ENCODE peak calls at places on chromosomes 11 and 22, in nine cellular contexts. One of them, this sample, is unnamed.

GRCh38 chr11:3807856-3808845 is at the start of gene PGAP2:
- DNase-seq in GM13977: peak; percentile 84
- DNase-seq in coronary artery: no peak
- DNase-seq in IMR-90: peak; percentile 35
- DNase-seq in lower leg skin: peak; percentile 46
- DNase-seq in WTC11: peak; percentile 83
- DNase-seq in upper lobe of right lung: peak; percentile 87
- DNase-seq in esophagus squamous epithelium: no peak
- DNase-seq in spleen: peak; percentile 93
- DNase-seq in this sample: peak; percentile 83

GRCh38 chr11:13126430-13126829 is 117.3 kb downstream of the RASSF10 start:
- DNase-seq in spleen: no peak
- DNase-seq in IMR-90: peak; percentile 98
- DNase-seq in upper lobe of right lung: no peak
- DNase-seq in GM13977: no peak
- DNase-seq in esophagus squamous epithelium: no peak
- DNase-seq in WTC11: no peak
- DNase-seq in coronary artery: no peak
- DNase-seq in lower leg skin: no peak
- DNase-seq in this sample: no peak

GRCh38 chr11:94067010-94067409 is 45.9 kb downstream of the HEPHL1 start:
- DNase-seq in coronary artery: no peak
- DNase-seq in lower leg skin: no peak
- DNase-seq in esophagus squamous epithelium: no peak
- DNase-seq in WTC11: no peak
- DNase-seq in spleen: no peak
- DNase-seq in GM13977: no peak
- DNase-seq in upper lobe of right lung: no peak
- DNase-seq in IMR-90: no peak
- DNase-seq in this sample: no peak

GRCh38 chr11:70670684-70671034 is 272.3 kb downstream of the CTTN start:
- DNase-seq in GM13977: no peak
- DNase-seq in lower leg skin: no peak
- DNase-seq in esophagus squamous epithelium: no peak
- DNase-seq in spleen: no peak
- DNase-seq in IMR-90: no peak
- DNase-seq in coronary artery: no peak
- DNase-seq in upper lobe of right lung: no peak
- DNase-seq in WTC11: no peak
- DNase-seq in this sample: no peak

GRCh38 chr11:2805388-2806057 is 80.1 kb downstream of the CDKN1C start:
- DNase-seq in GM13977: no peak
- DNase-seq in esophagus squamous epithelium: no peak
- DNase-seq in spleen: peak; percentile 53
- DNase-seq in upper lobe of right lung: no peak
- DNase-seq in lower leg skin: no peak
- DNase-seq in coronary artery: peak; percentile 36
- DNase-seq in IMR-90: no peak
- DNase-seq in WTC11: peak; percentile 6
- DNase-seq in this sample: no peak

GRCh38 chr11:69152748-69153446 is 2.8 kb upstream of the SMIM38 start:
- DNase-seq in GM13977: no peak
- DNase-seq in spleen: no peak
- DNase-seq in esophagus squamous epithelium: no peak
- DNase-seq in IMR-90: no peak
- DNase-seq in WTC11: no peak
- DNase-seq in upper lobe of right lung: peak; percentile 62
- DNase-seq in coronary artery: no peak
- DNase-seq in lower leg skin: no peak
- DNase-seq in this sample: no peak

GRCh38 chr11:113273720-113274119 is 40.7 kb upstream of the TTC12 start:
- DNase-seq in IMR-90: no peak
- DNase-seq in esophagus squamous epithelium: no peak
- DNase-seq in WTC11: no peak
- DNase-seq in GM13977: no peak
- DNase-seq in lower leg skin: no peak
- DNase-seq in upper lobe of right lung: no peak
- DNase-seq in spleen: no peak
- DNase-seq in coronary artery: no peak
- DNase-seq in this sample: no peak

GRCh38 chr22:37316875-37317371 is 34.6 kb downstream of the CYTH4 start:
- DNase-seq in coronary artery: no peak
- DNase-seq in esophagus squamous epithelium: no peak
- DNase-seq in WTC11: peak; percentile 80
- DNase-seq in upper lobe of right lung: peak; percentile 84
- DNase-seq in IMR-90: peak; percentile 88
- DNase-seq in spleen: peak; percentile 90
- DNase-seq in lower leg skin: peak; percentile 57
- DNase-seq in GM13977: peak; percentile 92
- DNase-seq in this sample: peak; percentile 91

GRCh38 chr11:119421941-119422504 is 949 bp downstream of the THY1 start:
- DNase-seq in spleen: no peak
- DNase-seq in coronary artery: no peak
- DNase-seq in WTC11: peak; percentile 51
- DNase-seq in GM13977: no peak
- DNase-seq in lower leg skin: no peak
- DNase-seq in IMR-90: peak; percentile 24
- DNase-seq in esophagus squamous epithelium: no peak
- DNase-seq in upper lobe of right lung: no peak
- DNase-seq in this sample: peak; percentile 30

GRCh38 chr22:30985561-30986208 is 16.6 kb downstream of the TUG1 start:
- DNase-seq in IMR-90: no peak
- DNase-seq in esophagus squamous epithelium: no peak
- DNase-seq in spleen: no peak
- DNase-seq in upper lobe of right lung: no peak
- DNase-seq in lower leg skin: no peak
- DNase-seq in GM13977: no peak
- DNase-seq in coronary artery: no peak
- DNase-seq in WTC11: no peak
- DNase-seq in this sample: no peak
- TF ChIP-seq CTCF in IMR-90: no peak
- TF ChIP-seq CTCF in esophagus squamous epithelium: no peak
- TF ChIP-seq CTCF in spleen: no peak
- TF ChIP-seq CTCF in upper lobe of right lung: no peak
- TF ChIP-seq CTCF in lower leg skin: no peak
- TF ChIP-seq CTCF in GM13977: no peak
- TF ChIP-seq CTCF in coronary artery: no peak
- TF ChIP-seq CTCF in WTC11: no peak
- TF ChIP-seq CTCF in this sample: no peak

DNA sequence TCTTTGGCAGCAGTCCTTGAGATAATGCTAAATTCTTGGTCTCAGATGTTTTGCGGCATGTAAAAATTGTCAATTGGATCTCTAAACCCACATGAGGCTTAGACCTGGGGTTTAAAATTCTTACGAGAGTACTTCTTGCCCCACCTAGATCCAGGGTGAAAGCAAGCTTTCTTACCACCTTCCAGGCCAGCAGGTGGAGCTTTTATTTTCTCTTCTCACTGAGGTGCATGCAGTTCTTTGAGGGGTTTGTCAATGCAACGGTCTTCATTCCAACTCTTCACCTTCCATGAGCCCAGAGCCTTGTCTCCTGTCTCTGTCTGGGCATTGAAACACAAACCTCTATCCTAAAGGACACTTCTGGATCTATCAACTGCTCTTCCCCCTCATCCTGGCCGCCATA is 154.1 kb downstream of the MYO18B start:
- DNase-seq in WTC11: no peak
- DNase-seq in spleen: no peak
- DNase-seq in GM13977: peak; percentile 26
- DNase-seq in coronary artery: no peak
- DNase-seq in IMR-90: no peak
- DNase-seq in upper lobe of right lung: no peak
- DNase-seq in lower leg skin: no peak
- DNase-seq in esophagus squamous epithelium: no peak
- DNase-seq in this sample: peak; percentile 16
- TF ChIP-seq CTCF in WTC11: no peak
- TF ChIP-seq CTCF in spleen: no peak
- TF ChIP-seq CTCF in GM13977: peak; percentile 37
- TF ChIP-seq CTCF in coronary artery: no peak
- TF ChIP-seq CTCF in IMR-90: no peak
- TF ChIP-seq CTCF in upper lobe of right lung: no peak
- TF ChIP-seq CTCF in lower leg skin: no peak
- TF ChIP-seq CTCF in esophagus squamous epithelium: no peak
- TF ChIP-seq CTCF in this sample: no peak

GRCh38 chr22:39656495-39657490 is 86.2 kb downstream of the CACNA1I start:
- DNase-seq in spleen: no peak
- DNase-seq in upper lobe of right lung: no peak
- DNase-seq in coronary artery: no peak
- DNase-seq in GM13977: no peak
- DNase-seq in lower leg skin: no peak
- DNase-seq in IMR-90: no peak
- DNase-seq in WTC11: no peak
- DNase-seq in esophagus squamous epithelium: no peak
- DNase-seq in this sample: no peak

GRCh38 chr22:39654527-39654926 is 84.0 kb downstream of the CACNA1I start:
- DNase-seq in spleen: no peak
- DNase-seq in IMR-90: no peak
- DNase-seq in upper lobe of right lung: no peak
- DNase-seq in WTC11: no peak
- DNase-seq in GM13977: no peak
- DNase-seq in lower leg skin: no peak
- DNase-seq in esophagus squamous epithelium: no peak
- DNase-seq in coronary artery: no peak
- DNase-seq in this sample: no peak

GRCh38 chr22:39653787-39654077 is 83.2 kb downstream of the CACNA1I start:
- DNase-seq in lower leg skin: no peak
- DNase-seq in upper lobe of right lung: no peak
- DNase-seq in esophagus squamous epithelium: no peak
- DNase-seq in WTC11: no peak
- DNase-seq in spleen: no peak
- DNase-seq in GM13977: no peak
- DNase-seq in coronary artery: no peak
- DNase-seq in IMR-90: no peak
- DNase-seq in this sample: no peak

GRCh38 chr22:39655736-39656285 is 85.3 kb downstream of the CACNA1I start:
- DNase-seq in coronary artery: no peak
- DNase-seq in lower leg skin: no peak
- DNase-seq in upper lobe of right lung: no peak
- DNase-seq in IMR-90: no peak
- DNase-seq in spleen: no peak
- DNase-seq in GM13977: no peak
- DNase-seq in esophagus squamous epithelium: no peak
- DNase-seq in WTC11: no peak
- DNase-seq in this sample: no peak

DNA sequence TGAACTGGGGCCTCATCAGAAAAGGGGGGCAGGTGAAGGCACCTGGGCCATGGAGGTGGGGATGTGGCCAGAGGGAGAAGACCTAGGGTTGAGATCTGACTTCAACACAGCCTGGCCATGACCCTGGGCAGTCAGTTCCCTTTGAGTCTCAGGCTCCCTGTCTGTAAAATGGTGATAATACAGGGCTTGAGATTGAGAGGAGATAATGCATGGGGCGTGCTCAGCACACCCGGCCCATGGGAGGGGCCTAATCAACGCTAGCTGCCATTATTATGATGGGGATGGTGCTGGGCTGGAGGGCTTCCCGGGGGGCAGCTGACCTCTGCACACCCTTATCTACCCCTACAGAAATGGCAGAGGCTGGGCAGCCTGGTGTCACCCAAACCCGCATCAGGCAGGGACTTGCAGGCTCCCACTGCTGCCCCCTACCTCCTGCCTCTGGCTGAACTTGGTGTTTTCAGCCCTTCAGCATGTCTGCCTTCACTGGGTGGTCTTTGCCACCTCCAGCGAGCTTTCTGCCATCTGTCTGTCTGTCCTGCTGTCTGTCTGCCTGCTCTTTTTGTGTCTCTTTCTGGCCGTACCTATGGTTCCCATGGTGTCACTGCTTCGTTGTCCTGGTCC is 84.5 kb downstream of the CACNA1I start:
- DNase-seq in WTC11: peak; percentile 53
- DNase-seq in upper lobe of right lung: no peak
- DNase-seq in esophagus squamous epithelium: no peak
- DNase-seq in IMR-90: no peak
- DNase-seq in lower leg skin: no peak
- DNase-seq in spleen: no peak
- DNase-seq in coronary artery: no peak
- DNase-seq in GM13977: no peak
- DNase-seq in this sample: no peak
- TF ChIP-seq CTCF in WTC11: no peak
- TF ChIP-seq CTCF in upper lobe of right lung: no peak
- TF ChIP-seq CTCF in esophagus squamous epithelium: no peak
- TF ChIP-seq CTCF in IMR-90: no peak
- TF ChIP-seq CTCF in lower leg skin: no peak
- TF ChIP-seq CTCF in spleen: no peak
- TF ChIP-seq CTCF in coronary artery: no peak
- TF ChIP-seq CTCF in GM13977: peak; percentile 31
- TF ChIP-seq CTCF in this sample: no peak

GRCh38 chr11:111454561-111455192 is 57.5 kb downstream of the BTG4 start:
- DNase-seq in lower leg skin: no peak
- DNase-seq in spleen: no peak
- DNase-seq in esophagus squamous epithelium: no peak
- DNase-seq in WTC11: peak; percentile 81
- DNase-seq in IMR-90: peak; percentile 73
- DNase-seq in upper lobe of right lung: no peak
- DNase-seq in coronary artery: no peak
- DNase-seq in GM13977: peak; percentile 67
- DNase-seq in this sample: peak; percentile 61
- TF ChIP-seq CTCF in lower leg skin: no peak
- TF ChIP-seq CTCF in spleen: peak; percentile 45
- TF ChIP-seq CTCF in esophagus squamous epithelium: peak; percentile 2
- TF ChIP-seq CTCF in WTC11: peak; percentile 81
- TF ChIP-seq CTCF in IMR-90: peak; percentile 56
- TF ChIP-seq CTCF in upper lobe of right lung: peak; percentile 37
- TF ChIP-seq CTCF in coronary artery: no peak
- TF ChIP-seq CTCF in GM13977: peak; percentile 39
- TF ChIP-seq CTCF in this sample: no peak

DNA sequence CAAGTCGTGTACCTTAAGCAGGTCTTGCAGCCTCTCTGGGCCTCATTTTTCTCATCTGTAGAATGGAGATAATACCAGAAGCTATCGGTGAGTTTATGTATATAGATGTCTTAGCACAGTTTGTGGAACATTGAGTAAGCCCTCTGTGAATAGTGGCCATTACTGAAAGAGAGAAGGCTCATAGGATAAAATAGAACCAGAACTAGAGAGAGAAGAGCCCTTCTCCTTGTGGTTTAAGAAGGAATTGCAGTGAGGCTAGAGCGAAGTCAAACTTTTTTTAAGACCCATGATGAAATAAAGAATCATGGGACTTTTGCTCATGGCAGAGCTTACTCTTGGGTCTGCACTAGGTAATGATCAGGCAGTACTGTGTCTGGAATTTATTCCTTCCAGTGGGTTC is 137.1 kb downstream of the TRIM44 start:
- DNase-seq in spleen: no peak
- DNase-seq in esophagus squamous epithelium: no peak
- DNase-seq in coronary artery: no peak
- DNase-seq in lower leg skin: no peak
- DNase-seq in upper lobe of right lung: no peak
- DNase-seq in GM13977: no peak
- DNase-seq in WTC11: no peak
- DNase-seq in IMR-90: no peak
- DNase-seq in this sample: no peak
- TF ChIP-seq CTCF in spleen: no peak
- TF ChIP-seq CTCF in esophagus squamous epithelium: no peak
- TF ChIP-seq CTCF in coronary artery: no peak
- TF ChIP-seq CTCF in lower leg skin: no peak
- TF ChIP-seq CTCF in upper lobe of right lung: peak; percentile 11
- TF ChIP-seq CTCF in GM13977: no peak
- TF ChIP-seq CTCF in WTC11: peak; percentile 45
- TF ChIP-seq CTCF in IMR-90: no peak
- TF ChIP-seq CTCF in this sample: no peak